ENCODE peak calls at places on chromosomes 4 and X, in seven cellular contexts. U, L, G, E, Z, M and P are unnamed samples.
A peak's percentile ranks its signal among the peaks of the same experiment; 100 is the strongest.

GRCh38 chr4:52212751-52213150 is 161.6 kb downstream of the SPATA18 start:
- DNase-seq in U (no peak), L (no peak), G (no peak), E (no peak), Z (no peak), M (no peak), P (no peak)

GRCh38 chr4:36281384-36282106 is at the start of gene DTHD1:
- DNase-seq in U (no peak), L (no peak), G (no peak), E (no peak), Z (no peak), M (no peak), P (no peak)

GRCh38 chr4:56445699-56446098 is 9.6 kb downstream of the PAICS start:
- DNase-seq in U (no peak), L (no peak), G (no peak), E (no peak), Z (no peak), M (no peak), P (no peak)

GRCh38 chr4:26093561-26093960 is 179.5 kb downstream of the SMIM20 start:
- DNase-seq in U (no peak), L (no peak), G (no peak), E (no peak), Z (no peak), M (no peak), P (no peak)

GRCh38 chr4:47085661-47086060 is 54.3 kb downstream of the GABRB1 start:
- DNase-seq in U (no peak), L (no peak), G (no peak), E (no peak), Z (no peak), M (no peak), P (no peak)

GRCh38 chrX:107675823-107676555 is 47.7 kb downstream of the PRPS1 start:
- DNase-seq in U (peak; percentile 71), L (peak; percentile 55), G (no peak), E (peak; percentile 61), Z (no peak), M (peak; percentile 38), P (no peak)

GRCh38 chr4:3697033-3697432 is 69.2 kb upstream of the ADRA2C start:
- DNase-seq in U (no peak), L (no peak), G (no peak), E (no peak), Z (no peak), M (no peak), P (no peak)

GRCh38 chr4:76897522-76898384 is at the start of gene SOWAHB:
- DNase-seq in U (peak; percentile 29), L (no peak), G (no peak), E (peak; percentile 91), Z (no peak), M (peak; percentile 87), P (no peak)

GRCh38 chrX:44244008-44244407 is 99.5 kb downstream of the EFHC2 start:
- DNase-seq in U (peak; percentile 56), L (peak; percentile 72), G (no peak), E (no peak), Z (no peak), M (no peak), P (no peak)

GRCh38 chr4:11467931-11468330 is 39.2 kb upstream of the HS3ST1 start:
- DNase-seq in U (no peak), L (no peak), G (no peak), E (no peak), Z (no peak), M (no peak), P (no peak)

GRCh38 chrX:13000311-13000811 is 25.5 kb downstream of the TMSB4X start:
- DNase-seq in U (no peak), L (peak; percentile 87), G (no peak), E (no peak), Z (no peak), M (no peak), P (no peak)

GRCh38 chr4:73661646-73662119 is 41.4 kb upstream of the RASSF6 start:
- DNase-seq in U (peak; percentile 95), L (no peak), G (no peak), E (no peak), Z (peak; percentile 93), M (no peak), P (peak; percentile 56)

GRCh38 chr4:120688791-120689190 is 233.7 kb downstream of the PRDM5 start:
- DNase-seq in U (no peak), L (no peak), G (no peak), E (no peak), Z (no peak), M (no peak), P (no peak)

GRCh38 chr4:15847746-15848145 is 69.6 kb downstream of the CD38 start:
- DNase-seq in U (no peak), L (no peak), G (no peak), E (no peak), Z (no peak), M (no peak), P (no peak)

GRCh38 chrX:132375941-132376340 is 112.9 kb downstream of the MBNL3 start:
- DNase-seq in U (peak; percentile 8), L (peak; percentile 15), G (no peak), E (no peak), Z (no peak), M (no peak), P (no peak)

GRCh38 chr4:78468272-78468671 is 83.3 kb upstream of the ANXA3 start:
- DNase-seq in U (no peak), L (no peak), G (no peak), E (no peak), Z (no peak), M (no peak), P (no peak)

GRCh38 chrX:56068274-56068758 is 163.8 kb upstream of the KLF8 start:
- DNase-seq in U (no peak), L (no peak), G (no peak), E (peak; percentile 26), Z (no peak), M (no peak), P (no peak)

GRCh38 chrX:110442631-110443030 is 84.0 kb downstream of the RTL9 start:
- DNase-seq in U (peak; percentile 56), L (peak; percentile 65), G (no peak), E (peak; percentile 79), Z (no peak), M (no peak), P (peak; percentile 29)

GRCh38 chr4:74005528-74005927 is 7.1 kb upstream of the CXCL5 start:
- DNase-seq in U (peak; percentile 10), L (no peak), G (no peak), E (no peak), Z (no peak), M (no peak), P (no peak)

GRCh38 chr4:138192113-138192512 is 50.0 kb downstream of the SLC7A11 start:
- DNase-seq in U (peak; percentile 38), L (no peak), G (no peak), E (no peak), Z (peak; percentile 43), M (no peak), P (no peak)

GRCh38 chr4:149441338-149441737 is 374.3 kb downstream of the IQCM start:
- DNase-seq in U (peak; percentile 77), L (peak; percentile 91), G (no peak), E (no peak), Z (no peak), M (no peak), P (no peak)

GRCh38 chr4:15691346-15692140 is 9.9 kb downstream of the FAM200B start:
- DNase-seq in U (peak; percentile 79), L (peak; percentile 86), G (no peak), E (no peak), Z (peak; percentile 55), M (no peak), P (peak; percentile 29)

GRCh38 chrX:39899876-39900787 is 197.6 kb downstream of the BCOR start:
- DNase-seq in U (no peak), L (peak; percentile 53), G (no peak), E (no peak), Z (no peak), M (no peak), P (no peak)

GRCh38 chr4:55157559-55158277 is 32.3 kb upstream of the KDR start:
- DNase-seq in U (peak; percentile 31), L (no peak), G (no peak), E (peak; percentile 74), Z (no peak), M (no peak), P (no peak)
- H3K4me3 ChIP-seq in U (peak overlapping the region; percentile 59), L (no peak overlapping the region), G (no peak overlapping the region), E (no peak overlapping the region), Z (no peak overlapping the region), M (no peak overlapping the region), P (no peak overlapping the region)

DNA sequence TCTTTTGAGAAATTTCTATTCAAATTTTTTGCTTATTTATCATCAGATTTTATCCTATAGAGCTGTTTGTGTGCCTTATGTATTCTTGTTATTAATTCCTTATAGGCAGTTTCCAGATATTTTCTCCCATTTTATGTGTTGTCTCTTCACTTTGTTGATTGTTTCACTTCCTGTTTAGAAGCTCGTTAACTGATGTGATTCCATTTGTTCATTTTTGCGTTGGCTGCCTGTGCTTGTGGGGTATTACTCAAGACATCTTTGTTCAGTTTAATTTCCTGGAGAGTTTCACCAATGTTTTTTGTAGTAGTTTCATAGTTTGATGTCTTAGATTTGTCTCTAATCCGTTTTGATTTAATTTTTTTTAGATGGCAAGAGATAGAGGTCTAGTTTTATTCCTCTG is 14.6 kb downstream of the ZNF718 start:
- DNase-seq in U (no peak), L (no peak), G (no peak), E (no peak), Z (no peak), M (no peak), P (no peak)
- H3K9me3 ChIP-seq in U (peaks cover under 1% of the 10 kb centered on the region), L (peaks cover 91% of the 10 kb centered on the region), G (peaks cover 55% of the 10 kb centered on the region), E (peaks cover 99% of the 10 kb centered on the region), Z (no peaks in the 10 kb centered on the region), M (peaks cover 13% of the 10 kb centered on the region), P (peaks cover 20% of the 10 kb centered on the region)

GRCh38 chr4:2402453-2402852 is 16.0 kb downstream of the ZFYVE28 start:
- DNase-seq in U (no peak), L (no peak), G (no peak), E (no peak), Z (no peak), M (no peak), P (no peak)

GRCh38 chr4:2402941-2403340 is 15.5 kb downstream of the ZFYVE28 start:
- DNase-seq in U (no peak), L (no peak), G (no peak), E (no peak), Z (no peak), M (no peak), P (no peak)

GRCh38 chr4:2400841-2401609 is 17.4 kb downstream of the ZFYVE28 start:
- DNase-seq in U (no peak), L (no peak), G (no peak), E (peak; percentile 61), Z (no peak), M (no peak), P (no peak)

GRCh38 chr4:2401610-2401983 is 16.8 kb downstream of the ZFYVE28 start:
- DNase-seq in U (no peak), L (no peak), G (no peak), E (no peak), Z (no peak), M (no peak), P (no peak)

DNA sequence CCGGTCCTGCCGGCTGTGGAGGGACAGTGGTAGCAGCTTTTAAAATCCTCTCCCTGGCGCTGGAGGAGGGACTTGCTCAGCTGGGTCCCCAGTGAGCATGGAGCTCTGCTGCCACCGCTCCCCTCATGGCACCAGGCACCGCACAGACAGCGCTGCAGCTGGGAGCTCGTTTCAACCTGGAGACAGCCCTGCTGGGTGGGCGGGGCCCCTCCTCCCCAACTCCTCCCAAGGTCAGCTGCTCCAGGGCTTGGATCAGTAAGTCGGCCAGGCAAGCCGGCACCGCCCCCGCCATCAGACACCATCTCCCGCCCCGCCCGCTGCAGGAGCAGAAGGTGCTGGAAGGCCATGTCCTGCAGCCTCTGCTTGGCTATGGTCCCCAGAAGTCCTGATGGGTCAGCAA is 16.4 kb downstream of the ZFYVE28 start:
- DNase-seq in U (peak; percentile 54), L (peak; percentile 43), G (no peak), E (peak; percentile 99), Z (no peak), M (peak; percentile 69), P (no peak)
- H3K4me3 ChIP-seq in U (peak overlapping the region; percentile 58), L (peak overlapping the region; percentile 3), G (peak overlapping the region; percentile 56), E (peak overlapping the region; percentile 56), Z (no peak overlapping the region), M (no peak overlapping the region), P (no peak overlapping the region)

GRCh38 chrX:145919400-145919799 is 101.8 kb downstream of the SLITRK2 start:
- DNase-seq in U (no peak), L (no peak), G (no peak), E (no peak), Z (no peak), M (no peak), P (no peak)
- H3K9me3 ChIP-seq in U (no peaks in the 10 kb centered on the region), L (peaks cover 5% of the 10 kb centered on the region), G (no peaks in the 10 kb centered on the region), E (peaks cover 4% of the 10 kb centered on the region), Z (no peaks in the 10 kb centered on the region), M (no peaks in the 10 kb centered on the region), P (no peaks in the 10 kb centered on the region)